ENCODE peak calls at places on chromosome 9, in six cellular contexts. One of them, this sample, is unnamed.
A peak's percentile ranks its signal among the peaks of the same experiment; 100 is the strongest.

GRCh38 chr9:116160676-116161571 is 7.3 kb downstream of the PAPPA start:
- DNase-seq in HTR-8/SVneo: no peak
- DNase-seq in nephron progenitor cell: no peak
- DNase-seq in colonic mucosa: no peak
- DNase-seq in A549: no peak
- DNase-seq in stimulated activated CD8-positive, alpha-beta memory T cell treated with anti-CD3 and anti-CD28 coated beads, Interleukin-15, amount 100 ng/mL, for 1 hour: no peak
- DNase-seq in this sample: no peak

GRCh38 chr9:5288591-5288990 is 15.9 kb downstream of the RLN2 start:
- DNase-seq in HTR-8/SVneo: no peak
- DNase-seq in nephron progenitor cell: no peak
- DNase-seq in colonic mucosa: no peak
- DNase-seq in A549: no peak
- DNase-seq in stimulated activated CD8-positive, alpha-beta memory T cell treated with anti-CD3 and anti-CD28 coated beads, Interleukin-15, amount 100 ng/mL, for 1 hour: no peak
- DNase-seq in this sample: no peak

GRCh38 chr9:130328349-130328801 is 62.8 kb downstream of the HMCN2 start:
- DNase-seq in HTR-8/SVneo: no peak
- DNase-seq in nephron progenitor cell: peak; percentile 58
- DNase-seq in colonic mucosa: peak; percentile 44
- DNase-seq in A549: no peak
- DNase-seq in stimulated activated CD8-positive, alpha-beta memory T cell treated with anti-CD3 and anti-CD28 coated beads, Interleukin-15, amount 100 ng/mL, for 1 hour: no peak
- DNase-seq in this sample: no peak

GRCh38 chr9:136719212-136719880 is 7.0 kb downstream of the DIPK1B start:
- DNase-seq in HTR-8/SVneo: no peak
- DNase-seq in nephron progenitor cell: no peak
- DNase-seq in colonic mucosa: no peak
- DNase-seq in A549: peak; percentile 50
- DNase-seq in stimulated activated CD8-positive, alpha-beta memory T cell treated with anti-CD3 and anti-CD28 coated beads, Interleukin-15, amount 100 ng/mL, for 1 hour: no peak
- DNase-seq in this sample: no peak

GRCh38 chr9:1184146-1184545 is 134.0 kb downstream of the DMRT2 start:
- DNase-seq in HTR-8/SVneo: no peak
- DNase-seq in nephron progenitor cell: no peak
- DNase-seq in colonic mucosa: no peak
- DNase-seq in A549: no peak
- DNase-seq in stimulated activated CD8-positive, alpha-beta memory T cell treated with anti-CD3 and anti-CD28 coated beads, Interleukin-15, amount 100 ng/mL, for 1 hour: no peak
- DNase-seq in this sample: no peak

GRCh38 chr9:108094676-108094993 is 605.1 kb upstream of the KLF4 start:
- DNase-seq in HTR-8/SVneo: no peak
- DNase-seq in nephron progenitor cell: no peak
- DNase-seq in colonic mucosa: no peak
- DNase-seq in A549: peak; percentile 40
- DNase-seq in stimulated activated CD8-positive, alpha-beta memory T cell treated with anti-CD3 and anti-CD28 coated beads, Interleukin-15, amount 100 ng/mL, for 1 hour: no peak
- DNase-seq in this sample: no peak

GRCh38 chr9:124411514-124412227 is 3.6 kb downstream of the PSMB7 start:
- DNase-seq in HTR-8/SVneo: no peak
- DNase-seq in nephron progenitor cell: no peak
- DNase-seq in colonic mucosa: no peak
- DNase-seq in A549: no peak
- DNase-seq in stimulated activated CD8-positive, alpha-beta memory T cell treated with anti-CD3 and anti-CD28 coated beads, Interleukin-15, amount 100 ng/mL, for 1 hour: no peak
- DNase-seq in this sample: peak; percentile 98

GRCh38 chr9:79357620-79358019 is 214.1 kb upstream of the TLE4 start:
- DNase-seq in HTR-8/SVneo: no peak
- DNase-seq in nephron progenitor cell: no peak
- DNase-seq in colonic mucosa: no peak
- DNase-seq in A549: no peak
- DNase-seq in stimulated activated CD8-positive, alpha-beta memory T cell treated with anti-CD3 and anti-CD28 coated beads, Interleukin-15, amount 100 ng/mL, for 1 hour: no peak
- DNase-seq in this sample: no peak

GRCh38 chr9:105329729-105330082 is 85.3 kb downstream of the SLC44A1 start:
- DNase-seq in HTR-8/SVneo: no peak
- DNase-seq in nephron progenitor cell: no peak
- DNase-seq in colonic mucosa: no peak
- DNase-seq in A549: no peak
- DNase-seq in stimulated activated CD8-positive, alpha-beta memory T cell treated with anti-CD3 and anti-CD28 coated beads, Interleukin-15, amount 100 ng/mL, for 1 hour: no peak
- DNase-seq in this sample: no peak

GRCh38 chr9:125748511-125749099 is 1.4 kb downstream of the PBX3 start:
- DNase-seq in HTR-8/SVneo: no peak
- DNase-seq in nephron progenitor cell: peak; percentile 25
- DNase-seq in colonic mucosa: peak; percentile 25
- DNase-seq in A549: no peak
- DNase-seq in stimulated activated CD8-positive, alpha-beta memory T cell treated with anti-CD3 and anti-CD28 coated beads, Interleukin-15, amount 100 ng/mL, for 1 hour: no peak
- DNase-seq in this sample: no peak

GRCh38 chr9:128068656-128069221 is 707 bp downstream of the SLC25A25 start:
- DNase-seq in HTR-8/SVneo: no peak
- DNase-seq in nephron progenitor cell: no peak
- DNase-seq in colonic mucosa: no peak
- DNase-seq in A549: no peak
- DNase-seq in stimulated activated CD8-positive, alpha-beta memory T cell treated with anti-CD3 and anti-CD28 coated beads, Interleukin-15, amount 100 ng/mL, for 1 hour: no peak
- DNase-seq in this sample: no peak

GRCh38 chr9:96574931-96575351 is 44.7 kb downstream of the CDC14B start:
- DNase-seq in HTR-8/SVneo: no peak
- DNase-seq in nephron progenitor cell: no peak
- DNase-seq in colonic mucosa: no peak
- DNase-seq in A549: no peak
- DNase-seq in stimulated activated CD8-positive, alpha-beta memory T cell treated with anti-CD3 and anti-CD28 coated beads, Interleukin-15, amount 100 ng/mL, for 1 hour: no peak
- DNase-seq in this sample: no peak

GRCh38 chr9:88535226-88535931 is 401 bp downstream of the NXNL2 start:
- DNase-seq in HTR-8/SVneo: no peak
- DNase-seq in nephron progenitor cell: peak; percentile 41
- DNase-seq in colonic mucosa: peak; percentile 35
- DNase-seq in A549: no peak
- DNase-seq in stimulated activated CD8-positive, alpha-beta memory T cell treated with anti-CD3 and anti-CD28 coated beads, Interleukin-15, amount 100 ng/mL, for 1 hour: no peak
- DNase-seq in this sample: no peak

GRCh38 chr9:20012232-20012631 is 223.4 kb upstream of the SLC24A2 start:
- DNase-seq in HTR-8/SVneo: no peak
- DNase-seq in nephron progenitor cell: no peak
- DNase-seq in colonic mucosa: no peak
- DNase-seq in A549: no peak
- DNase-seq in stimulated activated CD8-positive, alpha-beta memory T cell treated with anti-CD3 and anti-CD28 coated beads, Interleukin-15, amount 100 ng/mL, for 1 hour: no peak
- DNase-seq in this sample: no peak

GRCh38 chr9:111443454-111443853 is 40.7 kb downstream of the ECPAS start:
- DNase-seq in HTR-8/SVneo: no peak
- DNase-seq in nephron progenitor cell: no peak
- DNase-seq in colonic mucosa: no peak
- DNase-seq in A549: no peak
- DNase-seq in stimulated activated CD8-positive, alpha-beta memory T cell treated with anti-CD3 and anti-CD28 coated beads, Interleukin-15, amount 100 ng/mL, for 1 hour: no peak
- DNase-seq in this sample: no peak

GRCh38 chr9:98944130-98945074 is 695 bp downstream of the COL15A1 start:
- DNase-seq in HTR-8/SVneo: no peak
- DNase-seq in nephron progenitor cell: peak; percentile 39
- DNase-seq in colonic mucosa: no peak
- DNase-seq in A549: peak; percentile 13
- DNase-seq in stimulated activated CD8-positive, alpha-beta memory T cell treated with anti-CD3 and anti-CD28 coated beads, Interleukin-15, amount 100 ng/mL, for 1 hour: no peak
- DNase-seq in this sample: no peak

GRCh38 chr9:93086445-93087224 is 9.4 kb upstream of the CARD19 start:
- DNase-seq in HTR-8/SVneo: no peak
- DNase-seq in nephron progenitor cell: no peak
- DNase-seq in colonic mucosa: peak; percentile 55
- DNase-seq in A549: no peak
- DNase-seq in stimulated activated CD8-positive, alpha-beta memory T cell treated with anti-CD3 and anti-CD28 coated beads, Interleukin-15, amount 100 ng/mL, for 1 hour: no peak
- DNase-seq in this sample: no peak

GRCh38 chr9:12708562-12709298 is 15.5 kb downstream of the TYRP1 start:
- DNase-seq in HTR-8/SVneo: no peak
- DNase-seq in nephron progenitor cell: no peak
- DNase-seq in colonic mucosa: no peak
- DNase-seq in A549: no peak
- DNase-seq in stimulated activated CD8-positive, alpha-beta memory T cell treated with anti-CD3 and anti-CD28 coated beads, Interleukin-15, amount 100 ng/mL, for 1 hour: no peak
- DNase-seq in this sample: no peak

GRCh38 chr9:27073841-27074728 is 34.9 kb upstream of the TEK start:
- DNase-seq in HTR-8/SVneo: no peak
- DNase-seq in nephron progenitor cell: no peak
- DNase-seq in colonic mucosa: no peak
- DNase-seq in A549: no peak
- DNase-seq in stimulated activated CD8-positive, alpha-beta memory T cell treated with anti-CD3 and anti-CD28 coated beads, Interleukin-15, amount 100 ng/mL, for 1 hour: no peak
- DNase-seq in this sample: no peak

GRCh38 chr9:18989097-18989496 is 43.9 kb downstream of the SAXO1 start:
- DNase-seq in HTR-8/SVneo: no peak
- DNase-seq in nephron progenitor cell: no peak
- DNase-seq in colonic mucosa: no peak
- DNase-seq in A549: no peak
- DNase-seq in stimulated activated CD8-positive, alpha-beta memory T cell treated with anti-CD3 and anti-CD28 coated beads, Interleukin-15, amount 100 ng/mL, for 1 hour: no peak
- DNase-seq in this sample: no peak

GRCh38 chr9:134500931-134501265 is 140.7 kb upstream of the COL5A1 start:
- DNase-seq in HTR-8/SVneo: no peak
- DNase-seq in nephron progenitor cell: no peak
- DNase-seq in colonic mucosa: no peak
- DNase-seq in A549: no peak
- DNase-seq in stimulated activated CD8-positive, alpha-beta memory T cell treated with anti-CD3 and anti-CD28 coated beads, Interleukin-15, amount 100 ng/mL, for 1 hour: no peak
- DNase-seq in this sample: no peak

GRCh38 chr9:16000826-16001225 is 448.0 kb downstream of the CCDC171 start:
- DNase-seq in HTR-8/SVneo: no peak
- DNase-seq in nephron progenitor cell: no peak
- DNase-seq in colonic mucosa: no peak
- DNase-seq in A549: no peak
- DNase-seq in stimulated activated CD8-positive, alpha-beta memory T cell treated with anti-CD3 and anti-CD28 coated beads, Interleukin-15, amount 100 ng/mL, for 1 hour: no peak
- DNase-seq in this sample: no peak

GRCh38 chr9:36566813-36567217 is 5.9 kb upstream of the MELK start:
- DNase-seq in HTR-8/SVneo: no peak
- DNase-seq in nephron progenitor cell: no peak
- DNase-seq in colonic mucosa: no peak
- DNase-seq in A549: peak; percentile 52
- DNase-seq in stimulated activated CD8-positive, alpha-beta memory T cell treated with anti-CD3 and anti-CD28 coated beads, Interleukin-15, amount 100 ng/mL, for 1 hour: no peak
- DNase-seq in this sample: peak; percentile 93

GRCh38 chr9:91783876-91784672 is 166.0 kb downstream of the ROR2 start:
- DNase-seq in HTR-8/SVneo: no peak
- DNase-seq in nephron progenitor cell: no peak
- DNase-seq in colonic mucosa: no peak
- DNase-seq in A549: no peak
- DNase-seq in stimulated activated CD8-positive, alpha-beta memory T cell treated with anti-CD3 and anti-CD28 coated beads, Interleukin-15, amount 100 ng/mL, for 1 hour: no peak
- DNase-seq in this sample: no peak

GRCh38 chr9:136882109-136882946 is 4.0 kb upstream of the TRAF2 start:
- DNase-seq in HTR-8/SVneo: peak; percentile 79
- DNase-seq in nephron progenitor cell: no peak
- DNase-seq in colonic mucosa: peak; percentile 69
- DNase-seq in A549: peak; percentile 96
- DNase-seq in stimulated activated CD8-positive, alpha-beta memory T cell treated with anti-CD3 and anti-CD28 coated beads, Interleukin-15, amount 100 ng/mL, for 1 hour: peak; percentile 82
- DNase-seq in this sample: peak; percentile 85

GRCh38 chr9:2017209-2017458 is 2.0 kb downstream of the SMARCA2 start:
- DNase-seq in HTR-8/SVneo: peak; percentile 3
- DNase-seq in nephron progenitor cell: no peak
- DNase-seq in colonic mucosa: no peak
- DNase-seq in A549: no peak
- DNase-seq in stimulated activated CD8-positive, alpha-beta memory T cell treated with anti-CD3 and anti-CD28 coated beads, Interleukin-15, amount 100 ng/mL, for 1 hour: no peak
- DNase-seq in this sample: no peak

GRCh38 chr9:4927701-4928100 is 57.4 kb upstream of the JAK2 start:
- DNase-seq in HTR-8/SVneo: no peak
- DNase-seq in nephron progenitor cell: no peak
- DNase-seq in colonic mucosa: no peak
- DNase-seq in A549: no peak
- DNase-seq in stimulated activated CD8-positive, alpha-beta memory T cell treated with anti-CD3 and anti-CD28 coated beads, Interleukin-15, amount 100 ng/mL, for 1 hour: no peak
- DNase-seq in this sample: no peak

GRCh38 chr9:1639166-1639565 is 376.0 kb upstream of the SMARCA2 start:
- DNase-seq in HTR-8/SVneo: no peak
- DNase-seq in nephron progenitor cell: no peak
- DNase-seq in colonic mucosa: no peak
- DNase-seq in A549: no peak
- DNase-seq in stimulated activated CD8-positive, alpha-beta memory T cell treated with anti-CD3 and anti-CD28 coated beads, Interleukin-15, amount 100 ng/mL, for 1 hour: no peak
- DNase-seq in this sample: no peak

GRCh38 chr9:65404232-65405006 is 119.4 kb upstream of the FOXD4L5 start:
- DNase-seq in HTR-8/SVneo: no peak
- DNase-seq in nephron progenitor cell: no peak
- DNase-seq in colonic mucosa: no peak
- DNase-seq in A549: no peak
- DNase-seq in stimulated activated CD8-positive, alpha-beta memory T cell treated with anti-CD3 and anti-CD28 coated beads, Interleukin-15, amount 100 ng/mL, for 1 hour: no peak
- DNase-seq in this sample: no peak

GRCh38 chr9:115204827-115205506 is 87.0 kb upstream of the TNC start:
- DNase-seq in HTR-8/SVneo: peak; percentile 22
- DNase-seq in nephron progenitor cell: no peak
- DNase-seq in colonic mucosa: no peak
- DNase-seq in A549: peak; percentile 8
- DNase-seq in stimulated activated CD8-positive, alpha-beta memory T cell treated with anti-CD3 and anti-CD28 coated beads, Interleukin-15, amount 100 ng/mL, for 1 hour: no peak
- DNase-seq in this sample: peak; percentile 47

GRCh38 chr9:101536351-101536750 is 2.7 kb downstream of the RNF20 start:
- DNase-seq in HTR-8/SVneo: no peak
- DNase-seq in nephron progenitor cell: no peak
- DNase-seq in colonic mucosa: no peak
- DNase-seq in A549: no peak
- DNase-seq in stimulated activated CD8-positive, alpha-beta memory T cell treated with anti-CD3 and anti-CD28 coated beads, Interleukin-15, amount 100 ng/mL, for 1 hour: no peak
- DNase-seq in this sample: no peak

GRCh38 chr9:107755267-107755666 is 265.7 kb upstream of the KLF4 start:
- DNase-seq in HTR-8/SVneo: peak; percentile 64
- DNase-seq in nephron progenitor cell: no peak
- DNase-seq in colonic mucosa: peak; percentile 82
- DNase-seq in A549: no peak
- DNase-seq in stimulated activated CD8-positive, alpha-beta memory T cell treated with anti-CD3 and anti-CD28 coated beads, Interleukin-15, amount 100 ng/mL, for 1 hour: no peak
- DNase-seq in this sample: peak; percentile 72

GRCh38 chr9:134211811-134212460 is 47.6 kb upstream of the RNU6ATAC start:
- DNase-seq in HTR-8/SVneo: no peak
- DNase-seq in nephron progenitor cell: no peak
- DNase-seq in colonic mucosa: no peak
- DNase-seq in A549: no peak
- DNase-seq in stimulated activated CD8-positive, alpha-beta memory T cell treated with anti-CD3 and anti-CD28 coated beads, Interleukin-15, amount 100 ng/mL, for 1 hour: no peak
- DNase-seq in this sample: no peak

GRCh38 chr9:117545846-117546245 is 131.0 kb upstream of the ASTN2 start:
- DNase-seq in HTR-8/SVneo: no peak
- DNase-seq in nephron progenitor cell: no peak
- DNase-seq in colonic mucosa: no peak
- DNase-seq in A549: no peak
- DNase-seq in stimulated activated CD8-positive, alpha-beta memory T cell treated with anti-CD3 and anti-CD28 coated beads, Interleukin-15, amount 100 ng/mL, for 1 hour: no peak
- DNase-seq in this sample: no peak

GRCh38 chr9:105385372-105385985 is 62.4 kb upstream of the FSD1L start:
- DNase-seq in HTR-8/SVneo: no peak
- DNase-seq in nephron progenitor cell: no peak
- DNase-seq in colonic mucosa: no peak
- DNase-seq in A549: no peak
- DNase-seq in stimulated activated CD8-positive, alpha-beta memory T cell treated with anti-CD3 and anti-CD28 coated beads, Interleukin-15, amount 100 ng/mL, for 1 hour: no peak
- DNase-seq in this sample: peak; percentile 49

GRCh38 chr9:95570150-95570549 is 53.4 kb upstream of the PTCH1 start:
- DNase-seq in HTR-8/SVneo: peak; percentile 14
- DNase-seq in nephron progenitor cell: no peak
- DNase-seq in colonic mucosa: no peak
- DNase-seq in A549: no peak
- DNase-seq in stimulated activated CD8-positive, alpha-beta memory T cell treated with anti-CD3 and anti-CD28 coated beads, Interleukin-15, amount 100 ng/mL, for 1 hour: no peak
- DNase-seq in this sample: no peak

GRCh38 chr9:93435386-93435785 is 16.1 kb upstream of the FAM120A start:
- DNase-seq in HTR-8/SVneo: no peak
- DNase-seq in nephron progenitor cell: no peak
- DNase-seq in colonic mucosa: no peak
- DNase-seq in A549: no peak
- DNase-seq in stimulated activated CD8-positive, alpha-beta memory T cell treated with anti-CD3 and anti-CD28 coated beads, Interleukin-15, amount 100 ng/mL, for 1 hour: no peak
- DNase-seq in this sample: no peak

GRCh38 chr9:4397917-4398316 is 92.4 kb upstream of the SLC1A1 start:
- DNase-seq in HTR-8/SVneo: no peak
- DNase-seq in nephron progenitor cell: no peak
- DNase-seq in colonic mucosa: no peak
- DNase-seq in A549: no peak
- DNase-seq in stimulated activated CD8-positive, alpha-beta memory T cell treated with anti-CD3 and anti-CD28 coated beads, Interleukin-15, amount 100 ng/mL, for 1 hour: no peak
- DNase-seq in this sample: peak; percentile 35

GRCh38 chr9:104864675-104865104 is 63.3 kb downstream of the ABCA1 start:
- DNase-seq in HTR-8/SVneo: no peak
- DNase-seq in nephron progenitor cell: no peak
- DNase-seq in colonic mucosa: no peak
- DNase-seq in A549: no peak
- DNase-seq in stimulated activated CD8-positive, alpha-beta memory T cell treated with anti-CD3 and anti-CD28 coated beads, Interleukin-15, amount 100 ng/mL, for 1 hour: no peak
- DNase-seq in this sample: no peak

This sample was measured in COLO829.